ENCODE peak calls at places on chromosomes 7 and 10, in four cellular contexts. Z is GM12878, O is K562, B is HepG2. H is an unnamed sample.

GRCh38 chr7:126589068-126589684 is 663.6 kb downstream of the GRM8 start:
- DNase-seq in O (no peak), Z (no peak), B (no peak), H (no peak)

GRCh38 chr10:112366992-112367391 is 6.9 kb upstream of the ACSL5 start:
- DNase-seq in O (no peak), B (no peak), Z (no peak), H (no peak)

GRCh38 chr7:80385512-80385911 is 126.4 kb downstream of the GNAT3 start:
- DNase-seq in O (no peak), B (peak; percentile 20), Z (no peak), H (no peak)

GRCh38 chr7:155168607-155169006 is 98.5 kb downstream of the HTR5A start:
- DNase-seq in Z (no peak), B (no peak), O (no peak), H (no peak)

GRCh38 chr10:8174762-8175161 is 120.3 kb downstream of the GATA3 start:
- DNase-seq in Z (no peak), O (no peak), B (no peak), H (no peak)

GRCh38 chr10:13957856-13958255 is 371.1 kb downstream of the PRPF18 start:
- DNase-seq in O (no peak), B (no peak), Z (no peak), H (no peak)

GRCh38 chr7:44769381-44770209 is 20.9 kb downstream of the ZMIZ2 start:
- DNase-seq in B (no peak), O (no peak), Z (peak; percentile 80), H (no peak)

GRCh38 chr7:103660455-103661371 is 214.7 kb upstream of the SLC26A5 start:
- DNase-seq in Z (no peak), B (peak; percentile 100), O (no peak), H (no peak)

GRCh38 chr7:30888783-30889182 is 22.9 kb upstream of the AQP1 start:
- DNase-seq in Z (no peak), B (no peak), O (no peak), H (no peak)

GRCh38 chr7:116766881-116767280 is 94.9 kb downstream of the MET start:
- DNase-seq in B (peak; percentile 58), Z (no peak), O (no peak), H (no peak)

GRCh38 chr10:116626815-116627214 is 6.1 kb downstream of the PNLIPRP2 start:
- DNase-seq in Z (no peak), O (no peak), B (no peak), H (no peak)

GRCh38 chr7:123099712-123100111 is 100.1 kb downstream of the SLC13A1 start:
- DNase-seq in B (no peak), Z (no peak), O (no peak), H (no peak)

GRCh38 chr10:101767966-101768790 is 7.7 kb downstream of the FGF8 start:
- DNase-seq in B (no peak), Z (no peak), O (no peak), H (no peak)

GRCh38 chr10:88913157-88913556 is 33.1 kb downstream of the STAMBPL1 start:
- DNase-seq in Z (no peak), O (no peak), B (no peak), H (no peak)

GRCh38 chr7:150428671-150429451 is 21.6 kb upstream of the GIMAP8 start:
- DNase-seq in B (no peak), Z (peak; percentile 61), O (no peak), H (no peak)

GRCh38 chr10:73650537-73651331 is 5.1 kb downstream of the SYNPO2L start:
- DNase-seq in O (no peak), Z (peak; percentile 65), B (no peak), H (no peak)

GRCh38 chr10:47184273-47184672 is 115.7 kb upstream of the GDF10 start:
- DNase-seq in O (no peak), B (no peak), Z (no peak), H (no peak)

GRCh38 chr7:135161669-135162068 is 8.8 kb downstream of the CYREN start:
- DNase-seq in Z (no peak), O (no peak), B (no peak), H (no peak)

GRCh38 chr7:135162382-135163001 is 8.0 kb downstream of the CYREN start:
- DNase-seq in O (no peak), B (no peak), Z (no peak), H (no peak)

GRCh38 chr7:135166338-135166989 is 4.0 kb downstream of the CYREN start:
- DNase-seq in Z (no peak), B (no peak), O (no peak), H (no peak)

GRCh38 chr7:135165862-135166261 is 4.6 kb downstream of the CYREN start:
- DNase-seq in B (no peak), O (no peak), Z (no peak), H (no peak)

DNA sequence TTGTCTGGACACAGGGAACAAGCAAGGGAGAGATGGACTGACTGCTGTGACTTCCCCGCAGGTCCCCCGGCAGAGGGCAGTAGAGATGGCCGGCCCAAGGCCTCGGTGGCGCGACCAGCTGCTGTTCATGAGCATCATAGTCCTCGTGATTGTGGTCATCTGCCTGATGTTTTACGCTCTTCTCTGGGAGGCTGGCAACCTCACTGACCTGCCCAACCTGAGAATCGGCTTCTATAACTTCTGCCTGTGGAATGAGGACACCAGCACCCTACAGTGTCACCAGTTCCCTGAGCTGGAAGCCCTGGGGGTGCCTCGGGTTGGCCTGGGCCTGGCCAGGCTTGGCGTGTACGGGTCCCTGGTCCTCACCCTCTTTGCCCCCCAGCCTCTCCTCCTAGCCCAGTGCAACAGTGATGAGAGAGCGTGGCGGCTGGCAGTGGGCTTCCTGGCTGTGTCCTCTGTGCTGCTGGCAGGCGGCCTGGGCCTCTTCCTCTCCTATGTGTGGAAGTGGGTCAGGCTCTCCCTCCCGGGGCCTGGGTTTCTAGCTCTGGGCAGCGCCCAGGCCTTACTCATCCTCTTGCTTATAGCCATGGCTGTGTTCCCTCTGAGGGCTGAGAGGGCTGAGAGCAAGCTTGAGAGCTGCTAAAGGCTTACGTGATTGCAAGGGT is 6.0 kb downstream of the CYREN start:
- DNase-seq in O (no peak), B (no peak), Z (no peak), H (no peak)
- TF ChIP-seq BRCA1 in O (no peak), B (no peak), Z (no peak), H (no peak)

DNA sequence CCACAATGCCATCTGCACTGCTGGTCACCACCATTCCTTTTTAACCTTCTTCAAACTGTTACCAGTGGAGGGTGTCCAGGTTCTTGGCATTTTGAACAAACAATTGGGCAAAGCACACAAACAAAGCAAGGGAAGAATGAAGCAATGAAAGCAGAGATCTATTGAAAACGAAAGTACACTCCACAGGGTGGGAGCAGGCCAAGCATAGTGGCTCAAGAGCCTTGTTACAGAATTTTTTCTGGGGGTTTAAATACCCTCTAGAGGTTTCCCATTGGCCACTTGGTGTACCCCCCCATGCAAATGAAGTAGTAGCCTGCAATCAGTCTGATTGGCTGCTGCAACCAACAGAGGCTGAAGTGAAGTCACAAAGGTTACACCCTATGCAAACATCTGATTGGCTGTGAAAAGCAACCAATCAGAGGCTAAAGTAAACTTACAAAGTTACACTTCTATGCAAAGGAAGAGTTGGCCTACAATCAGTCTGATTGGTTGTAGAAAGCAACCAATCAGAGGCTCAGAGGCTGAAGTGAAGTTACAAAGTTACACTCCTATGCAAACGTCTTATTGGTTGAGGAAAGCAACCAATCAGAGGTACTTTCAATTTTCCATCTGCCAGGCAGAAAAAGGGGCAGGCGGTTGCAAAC is 103.2 kb upstream of the WAC start:
- DNase-seq in Z (no peak), B (peak; percentile 59), O (peak; percentile 21), H (peak; percentile 33)
- TF ChIP-seq BRCA1 in Z (no peak), B (no peak), O (no peak), H (no peak)

DNA sequence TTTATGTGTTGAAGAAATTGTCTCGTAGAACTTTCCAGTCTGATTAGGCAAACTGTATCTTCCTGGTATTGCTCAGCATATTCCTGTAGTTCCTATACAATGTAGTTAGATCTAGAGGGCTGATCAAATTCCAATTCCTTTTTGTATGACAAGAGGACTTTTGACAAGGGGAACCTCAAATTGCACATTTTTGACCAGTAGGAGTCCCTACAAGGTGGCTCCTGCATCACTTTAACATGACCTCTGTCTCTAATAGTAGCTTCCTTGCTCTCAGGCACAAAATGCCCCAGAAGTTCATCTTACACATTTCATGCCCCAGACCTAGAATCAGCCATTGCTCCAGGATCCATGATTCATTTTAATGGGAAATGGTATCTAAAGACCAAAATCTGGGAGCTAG is 18.7 kb downstream of the HERPUD2 start:
- DNase-seq in O (no peak), Z (no peak), B (no peak), H (no peak)
- TF ChIP-seq BRCA1 in O (no peak), Z (no peak), B (no peak), H (no peak)

DNA sequence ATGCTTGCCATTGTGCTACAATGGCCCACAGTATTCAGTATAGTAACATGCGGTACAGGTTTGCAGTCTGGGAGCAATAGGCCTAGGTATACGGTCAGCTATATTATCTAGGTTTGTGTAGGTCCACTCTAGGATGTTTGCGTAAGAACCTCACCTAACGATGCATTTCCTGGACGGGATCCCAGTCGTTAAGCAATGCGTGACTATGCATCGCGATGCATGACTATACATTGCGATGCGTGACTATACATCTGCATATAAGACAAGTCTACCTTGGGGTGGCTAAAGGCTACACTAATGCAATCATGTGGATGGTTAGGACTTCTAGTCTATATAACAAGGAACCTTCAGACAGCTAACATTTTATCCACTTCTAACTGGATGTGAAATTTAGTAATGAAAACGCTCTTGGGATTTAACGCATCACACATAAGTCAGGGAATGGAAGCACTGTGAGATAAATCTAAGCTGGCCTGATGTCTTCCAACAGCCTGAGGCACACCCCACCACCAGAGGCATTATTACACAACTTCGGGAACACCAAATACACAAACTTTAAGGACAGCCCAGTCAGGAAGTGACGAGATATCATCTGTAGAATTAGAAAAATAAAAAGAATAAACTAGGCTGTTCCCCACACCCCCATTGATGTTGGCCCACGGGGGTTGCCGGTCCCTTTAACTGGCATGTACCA is 9.2 kb downstream of the GNA12 start:
- DNase-seq in Z (no peak), O (no peak), B (no peak), H (no peak)
- TF ChIP-seq BRCA1 in Z (no peak), O (no peak), B (no peak), H (no peak)

DNA sequence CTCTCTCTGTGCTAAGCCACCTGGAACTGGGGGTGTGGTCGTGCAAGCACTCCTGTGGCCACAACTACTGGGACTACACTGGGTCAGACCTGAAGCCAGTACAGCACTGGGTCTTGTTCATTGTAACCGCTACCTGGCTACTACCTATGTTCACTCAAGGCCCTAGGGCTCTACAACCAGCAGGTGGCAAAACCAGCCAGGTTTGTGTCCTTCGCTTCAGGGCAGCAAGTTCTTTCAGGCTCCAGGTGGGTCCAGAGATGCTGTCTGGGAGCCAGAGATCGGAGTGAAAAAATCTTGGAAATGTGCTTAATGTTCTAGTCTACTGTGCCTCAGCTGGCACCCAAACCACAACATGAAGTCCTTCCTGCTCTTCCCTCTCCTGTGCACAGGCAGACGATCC is 171.6 kb upstream of the SORCS1 start:
- DNase-seq in O (no peak), Z (no peak), B (no peak), H (no peak)
- TF ChIP-seq BRCA1 in O (no peak), Z (no peak), B (no peak), H (no peak)